ENCODE peak calls at places on chromosomes 3 and 15, in ten cellular contexts. One of them, this sample, is unnamed.

GRCh38 chr3:129560269-129560787 is 17.4 kb downstream of the H1-8 start:
- DNase-seq in AG09309: peak
- DNase-seq in germinal center: no peak
- DNase-seq in H7: no peak
- DNase-seq in kidney tubule cell: no peak
- DNase-seq in pancreas: no peak
- DNase-seq in NAMALWA: no peak
- DNase-seq in stimulated activated CD4-positive, alpha-beta T cell treated with anti-CD3 and anti-CD28 coated beads, Interleukin-12 subunit alpha, Interleukin-12 subunit beta, amount 100 ng/mL, for 4 hours: no peak
- DNase-seq in astrocyte of the cerebellum: no peak
- DNase-seq in GM04504: peak
- DNase-seq in this sample: peak

GRCh38 chr3:145313751-145314150 is 847.2 kb downstream of the PLOD2 start:
- DNase-seq in AG09309: no peak
- DNase-seq in germinal center: no peak
- DNase-seq in H7: no peak
- DNase-seq in kidney tubule cell: no peak
- DNase-seq in pancreas: no peak
- DNase-seq in NAMALWA: no peak
- DNase-seq in stimulated activated CD4-positive, alpha-beta T cell treated with anti-CD3 and anti-CD28 coated beads, Interleukin-12 subunit alpha, Interleukin-12 subunit beta, amount 100 ng/mL, for 4 hours: no peak
- DNase-seq in astrocyte of the cerebellum: no peak
- DNase-seq in GM04504: no peak
- DNase-seq in this sample: no peak

GRCh38 chr3:52986049-52986448 is 59.8 kb downstream of the SFMBT1 start:
- DNase-seq in AG09309: no peak
- DNase-seq in germinal center: no peak
- DNase-seq in H7: no peak
- DNase-seq in kidney tubule cell: peak
- DNase-seq in pancreas: no peak
- DNase-seq in NAMALWA: no peak
- DNase-seq in stimulated activated CD4-positive, alpha-beta T cell treated with anti-CD3 and anti-CD28 coated beads, Interleukin-12 subunit alpha, Interleukin-12 subunit beta, amount 100 ng/mL, for 4 hours: no peak
- DNase-seq in astrocyte of the cerebellum: no peak
- DNase-seq in GM04504: no peak
- DNase-seq in this sample: no peak

GRCh38 chr3:142444343-142444742 is 3.5 kb downstream of the XRN1 start:
- DNase-seq in AG09309: no peak
- DNase-seq in germinal center: no peak
- DNase-seq in H7: no peak
- DNase-seq in kidney tubule cell: no peak
- DNase-seq in pancreas: no peak
- DNase-seq in NAMALWA: no peak
- DNase-seq in stimulated activated CD4-positive, alpha-beta T cell treated with anti-CD3 and anti-CD28 coated beads, Interleukin-12 subunit alpha, Interleukin-12 subunit beta, amount 100 ng/mL, for 4 hours: no peak
- DNase-seq in astrocyte of the cerebellum: no peak
- DNase-seq in GM04504: no peak
- DNase-seq in this sample: no peak

GRCh38 chr3:111589303-111590095 is 5.6 kb downstream of the ZBED2 start:
- DNase-seq in AG09309: no peak
- DNase-seq in germinal center: no peak
- DNase-seq in H7: no peak
- DNase-seq in kidney tubule cell: peak
- DNase-seq in pancreas: no peak
- DNase-seq in NAMALWA: no peak
- DNase-seq in stimulated activated CD4-positive, alpha-beta T cell treated with anti-CD3 and anti-CD28 coated beads, Interleukin-12 subunit alpha, Interleukin-12 subunit beta, amount 100 ng/mL, for 4 hours: no peak
- DNase-seq in astrocyte of the cerebellum: no peak
- DNase-seq in GM04504: no peak
- DNase-seq in this sample: peak

GRCh38 chr3:141532609-141533008 is 45.8 kb downstream of the RASA2 start:
- DNase-seq in AG09309: no peak
- DNase-seq in germinal center: no peak
- DNase-seq in H7: no peak
- DNase-seq in kidney tubule cell: no peak
- DNase-seq in pancreas: no peak
- DNase-seq in NAMALWA: no peak
- DNase-seq in stimulated activated CD4-positive, alpha-beta T cell treated with anti-CD3 and anti-CD28 coated beads, Interleukin-12 subunit alpha, Interleukin-12 subunit beta, amount 100 ng/mL, for 4 hours: no peak
- DNase-seq in astrocyte of the cerebellum: no peak
- DNase-seq in GM04504: no peak
- DNase-seq in this sample: no peak

GRCh38 chr3:17749705-17750293 is 7.4 kb upstream of the TBC1D5 start:
- DNase-seq in AG09309: no peak
- DNase-seq in germinal center: no peak
- DNase-seq in H7: no peak
- DNase-seq in kidney tubule cell: no peak
- DNase-seq in pancreas: no peak
- DNase-seq in NAMALWA: no peak
- DNase-seq in stimulated activated CD4-positive, alpha-beta T cell treated with anti-CD3 and anti-CD28 coated beads, Interleukin-12 subunit alpha, Interleukin-12 subunit beta, amount 100 ng/mL, for 4 hours: no peak
- DNase-seq in astrocyte of the cerebellum: no peak
- DNase-seq in GM04504: no peak
- DNase-seq in this sample: no peak

GRCh38 chr3:120415756-120416155 is 35.0 kb downstream of the FSTL1 start:
- DNase-seq in AG09309: no peak
- DNase-seq in germinal center: no peak
- DNase-seq in H7: no peak
- DNase-seq in kidney tubule cell: no peak
- DNase-seq in pancreas: no peak
- DNase-seq in NAMALWA: no peak
- DNase-seq in stimulated activated CD4-positive, alpha-beta T cell treated with anti-CD3 and anti-CD28 coated beads, Interleukin-12 subunit alpha, Interleukin-12 subunit beta, amount 100 ng/mL, for 4 hours: no peak
- DNase-seq in astrocyte of the cerebellum: no peak
- DNase-seq in GM04504: no peak
- DNase-seq in this sample: no peak

GRCh38 chr15:33654859-33655258 is 313.4 kb upstream of the CHRM5 start:
- DNase-seq in AG09309: no peak
- DNase-seq in germinal center: no peak
- DNase-seq in H7: peak
- DNase-seq in kidney tubule cell: peak
- DNase-seq in pancreas: no peak
- DNase-seq in NAMALWA: no peak
- DNase-seq in stimulated activated CD4-positive, alpha-beta T cell treated with anti-CD3 and anti-CD28 coated beads, Interleukin-12 subunit alpha, Interleukin-12 subunit beta, amount 100 ng/mL, for 4 hours: no peak
- DNase-seq in astrocyte of the cerebellum: no peak
- DNase-seq in GM04504: no peak
- DNase-seq in this sample: no peak

GRCh38 chr3:42036483-42036823 is 54.7 kb upstream of the TRAK1 start:
- DNase-seq in AG09309: no peak
- DNase-seq in germinal center: no peak
- DNase-seq in H7: no peak
- DNase-seq in kidney tubule cell: peak
- DNase-seq in pancreas: no peak
- DNase-seq in NAMALWA: peak
- DNase-seq in stimulated activated CD4-positive, alpha-beta T cell treated with anti-CD3 and anti-CD28 coated beads, Interleukin-12 subunit alpha, Interleukin-12 subunit beta, amount 100 ng/mL, for 4 hours: no peak
- DNase-seq in astrocyte of the cerebellum: peak
- DNase-seq in GM04504: peak
- DNase-seq in this sample: peak

GRCh38 chr15:85407421-85408269 is 27.2 kb downstream of the AKAP13 start:
- DNase-seq in AG09309: peak
- DNase-seq in germinal center: peak
- DNase-seq in H7: no peak
- DNase-seq in kidney tubule cell: peak
- DNase-seq in pancreas: peak
- DNase-seq in NAMALWA: peak
- DNase-seq in stimulated activated CD4-positive, alpha-beta T cell treated with anti-CD3 and anti-CD28 coated beads, Interleukin-12 subunit alpha, Interleukin-12 subunit beta, amount 100 ng/mL, for 4 hours: peak
- DNase-seq in astrocyte of the cerebellum: peak
- DNase-seq in GM04504: peak
- DNase-seq in this sample: peak

GRCh38 chr3:9930804-9931418 is 2.7 kb upstream of the CRELD1 start:
- DNase-seq in AG09309: no peak
- DNase-seq in germinal center: no peak
- DNase-seq in H7: no peak
- DNase-seq in kidney tubule cell: no peak
- DNase-seq in pancreas: no peak
- DNase-seq in NAMALWA: peak
- DNase-seq in stimulated activated CD4-positive, alpha-beta T cell treated with anti-CD3 and anti-CD28 coated beads, Interleukin-12 subunit alpha, Interleukin-12 subunit beta, amount 100 ng/mL, for 4 hours: no peak
- DNase-seq in astrocyte of the cerebellum: no peak
- DNase-seq in GM04504: no peak
- DNase-seq in this sample: no peak

GRCh38 chr3:175357758-175358157 is 498.6 kb downstream of the NAALADL2 start:
- DNase-seq in AG09309: no peak
- DNase-seq in germinal center: no peak
- DNase-seq in H7: no peak
- DNase-seq in kidney tubule cell: no peak
- DNase-seq in pancreas: no peak
- DNase-seq in NAMALWA: peak
- DNase-seq in stimulated activated CD4-positive, alpha-beta T cell treated with anti-CD3 and anti-CD28 coated beads, Interleukin-12 subunit alpha, Interleukin-12 subunit beta, amount 100 ng/mL, for 4 hours: no peak
- DNase-seq in astrocyte of the cerebellum: no peak
- DNase-seq in GM04504: no peak
- DNase-seq in this sample: no peak

GRCh38 chr15:80887148-80887547 is 102.5 kb downstream of the MESD start:
- DNase-seq in AG09309: no peak
- DNase-seq in germinal center: no peak
- DNase-seq in H7: no peak
- DNase-seq in kidney tubule cell: no peak
- DNase-seq in pancreas: no peak
- DNase-seq in NAMALWA: no peak
- DNase-seq in stimulated activated CD4-positive, alpha-beta T cell treated with anti-CD3 and anti-CD28 coated beads, Interleukin-12 subunit alpha, Interleukin-12 subunit beta, amount 100 ng/mL, for 4 hours: no peak
- DNase-seq in astrocyte of the cerebellum: no peak
- DNase-seq in GM04504: no peak
- DNase-seq in this sample: no peak

GRCh38 chr3:46857485-46858341 is 5.5 kb downstream of the MYL3 start:
- DNase-seq in AG09309: no peak
- DNase-seq in germinal center: no peak
- DNase-seq in H7: no peak
- DNase-seq in kidney tubule cell: no peak
- DNase-seq in pancreas: no peak
- DNase-seq in NAMALWA: no peak
- DNase-seq in stimulated activated CD4-positive, alpha-beta T cell treated with anti-CD3 and anti-CD28 coated beads, Interleukin-12 subunit alpha, Interleukin-12 subunit beta, amount 100 ng/mL, for 4 hours: no peak
- DNase-seq in astrocyte of the cerebellum: no peak
- DNase-seq in GM04504: no peak
- DNase-seq in this sample: no peak

GRCh38 chr15:75049392-75049791 is 26.0 kb downstream of the PPCDC start:
- DNase-seq in AG09309: no peak
- DNase-seq in germinal center: no peak
- DNase-seq in H7: no peak
- DNase-seq in kidney tubule cell: peak
- DNase-seq in pancreas: peak
- DNase-seq in NAMALWA: no peak
- DNase-seq in stimulated activated CD4-positive, alpha-beta T cell treated with anti-CD3 and anti-CD28 coated beads, Interleukin-12 subunit alpha, Interleukin-12 subunit beta, amount 100 ng/mL, for 4 hours: no peak
- DNase-seq in astrocyte of the cerebellum: no peak
- DNase-seq in GM04504: no peak
- DNase-seq in this sample: no peak

GRCh38 chr3:195068045-195068444 is 202.9 kb downstream of the XXYLT1 start:
- DNase-seq in AG09309: no peak
- DNase-seq in germinal center: no peak
- DNase-seq in H7: no peak
- DNase-seq in kidney tubule cell: peak
- DNase-seq in pancreas: no peak
- DNase-seq in NAMALWA: no peak
- DNase-seq in stimulated activated CD4-positive, alpha-beta T cell treated with anti-CD3 and anti-CD28 coated beads, Interleukin-12 subunit alpha, Interleukin-12 subunit beta, amount 100 ng/mL, for 4 hours: no peak
- DNase-seq in astrocyte of the cerebellum: no peak
- DNase-seq in GM04504: no peak
- DNase-seq in this sample: peak

This sample was measured in stromal cell of bone marrow.